ENCODE peak calls at places on chromosomes 11 and 22, in nine cellular contexts. I, E, Q, G, B, C, Y, P and O are unnamed samples.
A peak's percentile ranks its signal among the peaks of the same experiment; 100 is the strongest.

GRCh38 chr22:41836551-41836950 is 3.6 kb downstream of the SREBF2 start:
- DNase-seq in I (no peak), B (no peak), P (no peak), C (no peak), Q (no peak), Y (no peak), G (no peak), E (no peak), O (no peak)

GRCh38 chr11:11279956-11280689 is 72.9 kb downstream of the CSNK2A3 start:
- DNase-seq in I (no peak), E (peak; percentile 67), P (no peak), G (no peak), B (no peak), C (no peak), Y (no peak), Q (no peak), O (no peak)

GRCh38 chr11:15035283-15035682 is 38.1 kb upstream of the CALCB start:
- DNase-seq in E (no peak), I (no peak), P (no peak), Y (no peak), C (no peak), G (no peak), Q (no peak), B (no peak), O (no peak)

GRCh38 chr11:57205046-57205671 is 23.4 kb downstream of the LRRC55 start:
- DNase-seq in I (no peak), P (no peak), E (peak; percentile 62), B (no peak), Y (no peak), G (no peak), C (no peak), Q (no peak), O (no peak)

GRCh38 chr11:33396361-33396760 is 139.2 kb downstream of the HIPK3 start:
- DNase-seq in E (no peak), G (no peak), Y (no peak), C (no peak), B (no peak), I (no peak), Q (no peak), P (no peak), O (no peak)

GRCh38 chr11:86672007-86672621 is at the start of gene ME3:
- DNase-seq in P (peak; percentile 33), G (peak; percentile 80), B (peak; percentile 63), Q (no peak), C (peak; percentile 74), I (peak; percentile 72), Y (peak; percentile 75), E (peak; percentile 44), O (no peak)

GRCh38 chr11:11977206-11977938 is 31.1 kb downstream of the DKK3 start:
- DNase-seq in Y (peak; percentile 45), G (peak; percentile 61), B (peak; percentile 84), P (peak; percentile 74), E (peak; percentile 96), Q (no peak), I (peak; percentile 63), C (peak; percentile 84), O (no peak)

GRCh38 chr11:7657306-7658025 is 15.8 kb downstream of the CYB5R2 start:
- DNase-seq in I (peak; percentile 64), G (peak; percentile 78), C (peak; percentile 62), Q (no peak), B (peak; percentile 52), E (peak; percentile 68), Y (peak; percentile 31), P (peak; percentile 63), O (no peak)

GRCh38 chr11:86589856-86590589 is 82.4 kb downstream of the ME3 start:
- DNase-seq in B (no peak), Q (no peak), G (no peak), I (no peak), Y (no peak), C (no peak), E (no peak), P (no peak), O (peak; percentile 81)

GRCh38 chr11:86183694-86184093 is 60.9 kb upstream of the EED start:
- DNase-seq in B (no peak), I (no peak), P (no peak), C (no peak), Q (no peak), E (peak; percentile 76), G (no peak), Y (no peak), O (no peak)

GRCh38 chr11:117044287-117045035 is 53.8 kb downstream of the SIK3 start:
- DNase-seq in E (no peak), Y (no peak), G (no peak), I (no peak), B (no peak), C (no peak), P (no peak), Q (no peak), O (no peak)

GRCh38 chr11:44085330-44085729 is 10.1 kb upstream of the EXT2 start:
- DNase-seq in C (no peak), B (no peak), I (no peak), E (no peak), G (no peak), Y (no peak), P (no peak), Q (no peak), O (no peak)

GRCh38 chr11:102793677-102794290 is 4.2 kb downstream of the MMP1 start:
- DNase-seq in Q (no peak), C (no peak), G (no peak), B (no peak), E (no peak), Y (no peak), I (no peak), P (no peak), O (no peak)

GRCh38 chr22:46410291-46410808 is 74.8 kb downstream of the TRMU start:
- DNase-seq in Y (no peak), I (no peak), E (no peak), G (no peak), C (no peak), Q (no peak), B (no peak), P (no peak), O (no peak)

GRCh38 chr22:19453718-19454117 is 6.2 kb upstream of the C22orf39 start:
- DNase-seq in C (no peak), B (no peak), I (no peak), P (no peak), G (no peak), Q (no peak), E (no peak), Y (no peak), O (no peak)

GRCh38 chr11:125457814-125458343 is 38.2 kb downstream of the FEZ1 start:
- DNase-seq in Q (no peak), P (peak; percentile 26), C (peak; percentile 81), I (peak; percentile 10), Y (peak; percentile 35), B (peak; percentile 23), E (peak; percentile 81), G (peak; percentile 36), O (no peak)

GRCh38 chr11:31720666-31721199 is 90.4 kb downstream of the PAX6 start:
- DNase-seq in G (no peak), C (no peak), E (no peak), Q (no peak), P (no peak), Y (no peak), B (no peak), I (no peak), O (no peak)

DNA sequence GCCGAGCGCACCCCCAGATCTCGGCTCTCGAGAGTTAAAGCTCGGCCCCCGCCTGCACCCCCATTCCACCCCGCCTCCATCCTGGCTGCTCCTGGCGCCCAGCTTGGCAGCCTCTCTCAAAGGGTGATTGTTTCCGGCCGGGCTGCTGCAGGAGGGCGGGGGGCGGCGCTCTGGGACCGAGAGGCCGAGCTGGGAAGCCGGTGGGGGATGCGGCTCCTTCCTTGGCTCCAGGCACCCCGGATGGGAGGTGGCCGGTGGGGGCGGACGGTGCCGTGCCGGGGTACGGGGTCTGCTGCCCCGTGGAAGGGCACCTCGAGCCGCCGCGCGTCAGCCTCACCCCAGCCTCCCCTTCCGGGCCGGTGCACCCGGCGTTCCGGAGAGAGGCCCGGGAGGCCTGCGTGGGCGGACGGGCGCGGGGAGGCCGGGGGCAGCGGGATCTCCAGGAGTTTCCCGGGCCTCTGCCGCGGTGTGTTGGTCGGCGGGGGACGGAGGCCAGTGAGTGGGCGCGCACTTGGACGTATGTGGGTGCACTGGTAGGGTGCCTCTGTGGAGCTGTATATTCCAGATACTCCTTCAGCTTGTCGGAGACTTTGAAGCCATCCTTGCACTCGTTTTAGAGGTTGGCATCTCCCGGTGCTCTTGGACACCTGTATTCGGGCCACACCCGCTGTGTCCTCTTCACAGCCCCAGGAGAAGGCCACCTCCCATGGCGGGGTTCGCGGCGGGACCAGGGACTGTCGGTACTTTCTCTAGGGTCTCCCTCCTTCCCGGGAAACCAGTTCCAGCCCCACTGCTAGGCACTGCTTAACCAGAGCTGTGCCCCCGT is 679 bp upstream of the B3GAT1 start:
- DNase-seq in Q (no peak), I (peak; percentile 12), C (no peak), P (no peak), G (no peak), B (no peak), E (no peak), Y (peak; percentile 49), O (no peak)
- H3K4me3 ChIP-seq in Q (peak overlapping the region; percentile 34), I (peak overlapping the region; percentile 42), C (peak overlapping the region; percentile 15), P (peak overlapping the region; percentile 42), G (no peak overlapping the region), B (peak overlapping the region; percentile 32), E (no peak overlapping the region), Y (peak overlapping the region; percentile 52), O (peak overlapping the region; percentile 53)

GRCh38 chr22:38247713-38248112 is 25.1 kb downstream of the TMEM184B start:
- DNase-seq in B (no peak), Q (no peak), C (no peak), I (no peak), P (no peak), Y (no peak), G (no peak), E (no peak), O (no peak)
- H3K4me1 ChIP-seq in B (no peaks in the 10 kb centered on the region), Q (peaks cover 71% of the 10 kb centered on the region), C (peaks cover 68% of the 10 kb centered on the region), I (peaks cover 20% of the 10 kb centered on the region), P (peaks cover 73% of the 10 kb centered on the region), Y (no peaks in the 10 kb centered on the region), G (no peaks in the 10 kb centered on the region), E (peaks cover 21% of the 10 kb centered on the region), O (peaks cover 46% of the 10 kb centered on the region)

DNA sequence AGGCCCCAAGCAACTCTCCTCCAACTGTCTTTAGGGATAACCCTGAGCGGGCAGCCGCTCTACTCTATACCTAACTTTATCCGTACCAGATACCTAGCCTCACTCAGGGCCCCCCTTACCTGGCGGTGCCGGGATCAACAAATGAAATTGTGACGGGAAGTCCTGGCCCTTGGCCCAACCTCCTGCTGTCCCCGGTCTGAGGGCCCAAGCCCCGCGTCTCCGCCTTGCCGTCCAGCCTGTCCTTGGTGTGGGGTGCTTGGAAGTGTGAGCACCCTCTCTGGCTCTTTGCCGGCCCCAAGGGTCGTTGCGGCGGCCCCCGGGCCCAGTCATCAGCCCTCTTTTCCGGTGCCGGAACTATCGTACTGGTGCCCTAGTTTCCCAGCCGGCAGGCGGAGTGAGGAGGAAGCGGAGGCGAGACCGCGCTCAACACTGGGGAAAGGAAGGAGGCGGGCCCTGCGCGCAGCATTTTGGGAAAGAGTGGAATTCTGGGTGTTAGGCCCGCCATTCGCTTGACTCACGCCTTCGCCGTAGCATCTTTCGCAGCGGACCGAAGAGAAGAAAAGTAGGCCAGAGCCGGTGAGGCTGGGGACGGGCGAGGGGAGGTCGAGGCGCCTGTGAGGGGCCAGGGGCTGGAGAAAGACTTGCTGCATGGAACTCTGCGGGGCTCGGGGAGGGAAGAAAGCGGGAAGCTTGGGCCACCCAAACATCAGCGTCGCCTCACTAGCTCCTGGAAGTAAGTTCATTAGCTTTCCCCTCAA is at the start of gene SNRPD3:
- DNase-seq in Q (peak; percentile 47), I (peak; percentile 93), C (peak; percentile 96), P (peak; percentile 89), E (peak; percentile 92), B (peak; percentile 91), Y (peak; percentile 92), G (peak; percentile 94), O (peak; percentile 98)
- TF ChIP-seq POLR2A in Q (no peak), I (peak; percentile 88), C (peak; percentile 45), P (peak; percentile 32), E (peak; percentile 73), B (peak; percentile 63), Y (peak; percentile 78), G (peak; percentile 59), O (peak; percentile 36)

GRCh38 chr11:27469333-27469680 is 3.3 kb downstream of the LGR4 start:
- DNase-seq in E (no peak), P (no peak), Q (no peak), C (no peak), I (no peak), B (no peak), Y (no peak), G (no peak), O (no peak)
- H3K4me3 ChIP-seq in E (no peak overlapping the region), P (peak overlapping the region; percentile 3), Q (peak overlapping the region; percentile 68), C (no peak overlapping the region), I (peak overlapping the region; percentile 77), B (no peak overlapping the region), Y (peak overlapping the region; percentile 15), G (peak overlapping the region; percentile 17), O (peak overlapping the region; percentile 96)